ENCODE peak calls at places on chromosomes 4 and X, in ten cellular contexts. O is endodermal cell; F is Panc1; E is tibial artery; J is pancreas; M is body of pancreas; Z is dorsolateral prefrontal cortex; D is naive thymus-derived CD4-positive, alpha-beta T cell; K is ovary; S is brain microvascular endothelial cell. X is an unnamed sample.

GRCh38 chr4:54658321-54659093 is 750 bp downstream of the KIT start:
- DNase-seq in F (no peak), D (peak; percentile 16), M (peak; percentile 57), J (peak; percentile 45), K (peak; percentile 63), E (peak; percentile 82), O (peak; percentile 86), Z (peak; percentile 66), S (peak; percentile 46), X (peak; percentile 52)

GRCh38 chr4:156642161-156642560 is 329.4 kb downstream of the PDGFC start:
- DNase-seq in D (no peak), F (no peak), O (no peak), S (peak; percentile 26), K (no peak), Z (no peak), E (no peak), J (no peak), M (no peak), X (no peak)

GRCh38 chr4:185764880-185765279 is 47.1 kb downstream of the SORBS2 start:
- DNase-seq in K (no peak), Z (no peak), D (no peak), M (no peak), O (no peak), J (no peak), S (no peak), E (no peak), F (no peak), X (no peak)

GRCh38 chr4:3607690-3608514 is 75.7 kb upstream of the LRPAP1 start:
- DNase-seq in K (no peak), F (no peak), O (peak; percentile 36), J (no peak), S (no peak), D (no peak), E (no peak), M (no peak), Z (no peak), X (no peak)

GRCh38 chrX:48940404-48940955 is 16.9 kb downstream of the OTUD5 start:
- DNase-seq in E (no peak), D (no peak), K (no peak), Z (no peak), S (no peak), M (no peak), O (no peak), J (no peak), F (no peak), X (no peak)

GRCh38 chrX:45758319-45758718 is 557.6 kb upstream of the DIPK2B start:
- DNase-seq in J (no peak), D (no peak), M (no peak), Z (no peak), K (no peak), F (no peak), E (no peak), S (peak; percentile 81), O (no peak), X (no peak)

GRCh38 chr4:115537387-115537786 is 424.0 kb upstream of the NDST4 start:
- DNase-seq in M (no peak), J (no peak), E (no peak), Z (no peak), F (no peak), D (no peak), O (no peak), S (no peak), K (no peak), X (no peak)

GRCh38 chrX:39795591-39795990 is 302.2 kb downstream of the BCOR start:
- DNase-seq in M (no peak), J (no peak), O (no peak), D (no peak), S (no peak), E (no peak), F (no peak), Z (no peak), K (no peak), X (no peak)

GRCh38 chr4:110636231-110636676 is 13.4 kb upstream of the PITX2 start:
- DNase-seq in F (no peak), S (no peak), E (no peak), J (no peak), Z (no peak), M (no peak), D (no peak), O (no peak), K (no peak), X (no peak)

GRCh38 chr4:155805016-155805415 is 46.2 kb downstream of the GUCY1B1 start:
- DNase-seq in M (no peak), D (no peak), O (no peak), K (no peak), E (no peak), Z (no peak), F (no peak), J (no peak), S (no peak), X (no peak)

GRCh38 chrX:7088968-7089615 is 58.4 kb upstream of the STS start:
- DNase-seq in E (no peak), O (peak; percentile 76), Z (no peak), K (no peak), J (no peak), D (peak; percentile 69), M (no peak), S (no peak), F (no peak), X (no peak)

GRCh38 chrX:81229901-81230300 is 28.0 kb downstream of the SH3BGRL start:
- DNase-seq in E (no peak), O (no peak), S (no peak), D (no peak), J (no peak), K (no peak), M (no peak), Z (no peak), F (no peak), X (no peak)

GRCh38 chrX:81232218-81232617 is 30.3 kb downstream of the SH3BGRL start:
- DNase-seq in D (no peak), K (no peak), M (no peak), F (no peak), Z (no peak), J (no peak), O (no peak), E (no peak), S (no peak), X (no peak)

GRCh38 chrX:81229208-81229607 is 27.3 kb downstream of the SH3BGRL start:
- DNase-seq in J (no peak), K (no peak), O (no peak), D (no peak), Z (no peak), F (no peak), S (no peak), E (no peak), M (no peak), X (no peak)
- H3K4me3 ChIP-seq in J (no peak overlapping the region), K (no peak overlapping the region), O (no peak overlapping the region), D (no peak overlapping the region), Z (no peak overlapping the region), F (no peak overlapping the region), S (no peak overlapping the region), E (no peak overlapping the region), M (no peak overlapping the region), X (no peak overlapping the region)

GRCh38 chr4:106366026-106366425 is 2.6 kb downstream of the GIMD1 start:
- DNase-seq in D (no peak), K (no peak), F (no peak), O (no peak), Z (no peak), S (peak; percentile 28), E (no peak), M (no peak), J (no peak), X (no peak)
- H3K27ac ChIP-seq in D (no peak overlapping the region), K (no peak overlapping the region), F (no peak overlapping the region), O (no peak overlapping the region), Z (no peak overlapping the region), S (peak overlapping the region; percentile 34), E (no peak overlapping the region), M (no peak overlapping the region), J (no peak overlapping the region), X (peak overlapping the region; percentile 29)

GRCh38 chr4:143700060-143700419 is 435 bp downstream of the FREM3 start:
- DNase-seq in F (no peak), E (no peak), J (no peak), O (peak; percentile 76), S (no peak), Z (peak; percentile 50), K (no peak), D (no peak), M (peak; percentile 17), X (no peak)

GRCh38 chr4:143699331-143700059 is 980 bp downstream of the FREM3 start:
- DNase-seq in E (no peak), M (no peak), D (no peak), S (no peak), F (no peak), Z (no peak), K (no peak), O (peak; percentile 58), J (no peak), X (no peak)

GRCh38 chr4:143700420-143701352 is at the start of gene FREM3:
- DNase-seq in J (no peak), E (no peak), O (peak; percentile 84), K (no peak), D (no peak), M (no peak), Z (no peak), S (no peak), F (no peak), X (no peak)

DNA sequence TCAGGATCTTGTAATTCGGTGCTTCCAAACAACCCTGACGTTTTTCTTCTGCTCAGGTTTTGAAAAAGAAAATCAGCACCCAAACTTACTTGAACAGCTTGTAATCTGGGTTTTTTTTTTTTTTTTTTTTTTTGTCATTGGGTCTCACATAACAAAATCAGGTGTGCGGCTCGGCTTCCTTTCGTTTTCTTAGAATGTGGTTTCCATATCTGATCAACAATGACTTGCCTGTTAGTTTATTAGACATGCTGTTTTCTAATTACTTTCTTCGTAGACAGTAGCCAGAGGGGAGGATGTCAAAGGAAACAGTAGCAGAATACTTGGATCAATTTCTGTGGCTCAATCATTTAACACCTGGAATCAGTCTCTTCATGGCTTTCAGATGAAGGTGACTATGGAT is 890 bp upstream of the FREM3 start:
- DNase-seq in S (no peak), E (no peak), Z (no peak), J (no peak), M (no peak), O (no peak), D (no peak), F (no peak), K (no peak), X (no peak)
- H3K4me3 ChIP-seq in S (no peak overlapping the region), E (no peak overlapping the region), Z (peak overlapping the region; percentile 63), J (no peak overlapping the region), M (no peak overlapping the region), O (peak overlapping the region; percentile 77), D (no peak overlapping the region), F (peak overlapping the region; percentile 35), K (no peak overlapping the region), X (peak overlapping the region; percentile 66)

GRCh38 chr4:158912390-158913175 is 143.8 kb downstream of the FNIP2 start:
- DNase-seq in O (no peak), F (no peak), S (no peak), D (no peak), Z (no peak), M (no peak), K (no peak), E (no peak), J (no peak), X (no peak)

GRCh38 chr4:158913766-158914165 is 144.9 kb downstream of the FNIP2 start:
- DNase-seq in E (no peak), M (no peak), F (no peak), O (no peak), S (no peak), J (no peak), Z (no peak), K (no peak), D (no peak), X (no peak)

GRCh38 chr4:158915683-158916241 is 146.9 kb downstream of the FNIP2 start:
- DNase-seq in K (no peak), D (no peak), F (no peak), O (no peak), Z (no peak), E (no peak), J (no peak), S (no peak), M (no peak), X (no peak)

GRCh38 chr4:158914178-158914577 is 145.4 kb downstream of the FNIP2 start:
- DNase-seq in E (no peak), J (no peak), M (no peak), F (no peak), O (no peak), K (no peak), Z (no peak), D (no peak), S (peak; percentile 64), X (no peak)
- H3K27ac ChIP-seq in E (peak overlapping the region; percentile 56), J (no peak overlapping the region), M (no peak overlapping the region), F (no peak overlapping the region), O (peak overlapping the region; percentile 4), K (no peak overlapping the region), Z (no peak overlapping the region), D (no peak overlapping the region), S (peak overlapping the region; percentile 48), X (no peak overlapping the region)